ENCODE peak calls at places on chromosomes 11 and 22, in seven cellular contexts. N, O, U, I, K, C and B are unnamed samples.

GRCh38 chr11:102430158-102430836 is 22.3 kb downstream of the TMEM123 start:
- DNase-seq in C (peak; percentile 30), K (peak; percentile 26), U (no peak), N (no peak), O (no peak), I (no peak), B (no peak)

GRCh38 chr11:10858505-10859360 is 880 bp upstream of the ZBED5 start:
- DNase-seq in U (no peak), K (peak; percentile 65), C (peak; percentile 45), I (peak; percentile 76), O (peak; percentile 43), N (peak; percentile 53), B (peak; percentile 91)

GRCh38 chr11:64319421-64319761 is 1.5 kb downstream of the PRDX5 start:
- DNase-seq in K (no peak), C (no peak), O (no peak), U (no peak), I (peak; percentile 57), N (no peak), B (no peak)

GRCh38 chr11:62153617-62154016 is 29.8 kb downstream of the INCENP start:
- DNase-seq in I (no peak), U (no peak), C (no peak), K (no peak), N (no peak), O (no peak), B (no peak)

GRCh38 chr11:120184371-120184945 is 26.4 kb upstream of the OAF start:
- DNase-seq in U (no peak), C (no peak), N (no peak), O (no peak), I (no peak), K (no peak), B (peak; percentile 53)

GRCh38 chr11:48019230-48019584 is 38.8 kb downstream of the PTPRJ start:
- DNase-seq in I (no peak), K (no peak), N (no peak), U (no peak), O (no peak), C (no peak), B (no peak)

GRCh38 chr22:48489551-48490512 is 1337.8 kb downstream of the BRD1 start:
- DNase-seq in U (no peak), K (no peak), N (no peak), O (no peak), I (no peak), C (no peak), B (peak; percentile 35)

GRCh38 chr11:12802418-12803085 is 128.3 kb downstream of the TEAD1 start:
- DNase-seq in U (no peak), O (no peak), K (peak; percentile 95), C (peak; percentile 87), I (peak; percentile 94), N (peak; percentile 94), B (no peak)

GRCh38 chr11:59680287-59681154 is 11.7 kb upstream of the PATL1 start:
- DNase-seq in O (peak; percentile 42), U (peak; percentile 8), C (peak; percentile 78), N (peak; percentile 76), I (peak; percentile 63), K (peak; percentile 77), B (peak; percentile 75)

GRCh38 chr11:117146521-117146920 is 2.4 kb downstream of the PAFAH1B2 start:
- DNase-seq in O (no peak), C (no peak), K (peak; percentile 37), U (no peak), I (no peak), N (no peak), B (no peak)

GRCh38 chr11:35083181-35084061 is 55.5 kb upstream of the CD44 start:
- DNase-seq in C (peak; percentile 100), K (peak; percentile 98), I (peak; percentile 81), U (peak; percentile 34), N (peak; percentile 74), O (peak; percentile 70), B (peak; percentile 78)

GRCh38 chr22:44348963-44349950 is 36.5 kb upstream of the SHISAL1 start:
- DNase-seq in U (no peak), K (no peak), O (no peak), I (no peak), N (no peak), C (no peak), B (no peak)

GRCh38 chr22:43667658-43668057 is 144.4 kb downstream of the EFCAB6 start:
- DNase-seq in C (no peak), U (no peak), O (no peak), N (no peak), K (no peak), I (no peak), B (no peak)

GRCh38 chr11:113982306-113982705 is 7.4 kb downstream of the HTR3A start:
- DNase-seq in O (no peak), U (no peak), K (no peak), N (no peak), I (no peak), C (no peak), B (no peak)

GRCh38 chr11:68142028-68142412 is 20.8 kb upstream of the CHKA start:
- DNase-seq in N (no peak), C (no peak), U (no peak), O (peak; percentile 26), I (peak; percentile 69), K (no peak), B (peak; percentile 59)

GRCh38 chr22:38755155-38755910 is 465 bp downstream of the SUN2 start:
- DNase-seq in N (peak; percentile 80), C (peak; percentile 75), U (peak; percentile 20), O (peak; percentile 64), I (peak; percentile 97), K (peak; percentile 86), B (peak; percentile 99)

GRCh38 chr11:106917973-106918372 is 100.3 kb downstream of the GUCY1A2 start:
- DNase-seq in K (no peak), U (no peak), C (peak; percentile 15), N (no peak), I (no peak), O (no peak), B (no peak)

GRCh38 chr11:10042699-10043098 is 251.3 kb downstream of the SBF2 start:
- DNase-seq in K (no peak), N (peak; percentile 28), U (no peak), I (no peak), C (no peak), O (no peak), B (no peak)

GRCh38 chr11:27693398-27693797 is 6.9 kb downstream of the BDNF start:
- DNase-seq in I (no peak), N (no peak), U (no peak), K (peak; percentile 10), O (no peak), C (no peak), B (no peak)

GRCh38 chr11:57158180-57158579 is 23.6 kb upstream of the LRRC55 start:
- DNase-seq in C (no peak), K (no peak), U (no peak), N (no peak), O (no peak), I (no peak), B (no peak)

GRCh38 chr11:103842795-103843194 is 193.6 kb upstream of the DDI1 start:
- DNase-seq in U (no peak), N (no peak), C (peak; percentile 54), I (no peak), O (no peak), K (peak; percentile 29), B (no peak)

GRCh38 chr22:37274380-37274862 is 7.9 kb upstream of the CYTH4 start:
- DNase-seq in N (peak; percentile 35), U (no peak), I (peak; percentile 85), O (no peak), C (no peak), K (no peak), B (peak; percentile 90)

GRCh38 chr11:44809283-44809682 is 82.5 kb downstream of the TSPAN18 start:
- DNase-seq in I (no peak), N (no peak), K (no peak), C (no peak), O (no peak), U (no peak), B (peak; percentile 10)

GRCh38 chr22:22820626-22821025 is 67.0 kb upstream of the IGLL5 start:
- DNase-seq in O (peak; percentile 50), C (no peak), K (no peak), I (no peak), N (no peak), U (no peak), B (no peak)

GRCh38 chr11:9802291-9802861 is 138.5 kb downstream of the SWAP70 start:
- DNase-seq in U (no peak), K (peak; percentile 49), I (no peak), C (peak; percentile 90), N (no peak), O (no peak), B (no peak)

GRCh38 chr11:74134661-74135515 is 35.9 kb downstream of the C2CD3 start:
- DNase-seq in N (no peak), O (no peak), I (no peak), K (peak; percentile 29), U (no peak), C (peak; percentile 24), B (no peak)

GRCh38 chr11:117856252-117856651 is 20.2 kb downstream of the FXYD6 start:
- DNase-seq in C (no peak), I (no peak), O (no peak), U (no peak), N (no peak), K (no peak), B (no peak)

GRCh38 chr11:37657645-37658044 is 1059.6 kb upstream of the RAG2 start:
- DNase-seq in U (no peak), C (peak; percentile 9), N (no peak), I (no peak), O (no peak), K (no peak), B (no peak)

GRCh38 chr11:123238297-123238696 is 43.2 kb upstream of the CLMP start:
- DNase-seq in U (no peak), N (peak; percentile 12), K (peak; percentile 44), C (no peak), I (no peak), O (no peak), B (peak; percentile 80)

GRCh38 chr11:36469063-36469462 is 41.0 kb downstream of the TRAF6 start:
- DNase-seq in K (peak; percentile 23), N (no peak), I (no peak), U (no peak), C (peak; percentile 45), O (no peak), B (no peak)

GRCh38 chr11:65917434-65918210 is 1.2 kb downstream of the C11orf68 start:
- DNase-seq in K (no peak), U (no peak), I (no peak), O (no peak), N (no peak), C (no peak), B (no peak)

GRCh38 chr11:87259731-87260130 is 222.0 kb downstream of the TMEM135 start:
- DNase-seq in K (no peak), O (no peak), N (no peak), I (no peak), C (no peak), U (no peak), B (no peak)

GRCh38 chr11:29985248-29985647 is 31.6 kb downstream of the KCNA4 start:
- DNase-seq in U (no peak), K (no peak), I (no peak), O (no peak), N (no peak), C (no peak), B (no peak)